ENCODE peak calls at places on chromosomes 13 and 19, in ten cellular contexts. R is NCI-H2107; X is CD4-positive, alpha-beta T cell; Y is AG09319; I is stimulated activated CD8-positive, alpha-beta memory T cell treated with anti-CD3 and anti-CD28 coated beads, Interleukin-4, amount 100 ng/mL, for 48 hours; K is stimulated activated naive CD4-positive, alpha-beta T cell; T is iPS-NIHi11; J is A172; H is left cardiac atrium; W is T1000. F is an unnamed sample.

GRCh38 chr13:112509190-112509589 is 78.8 kb downstream of the TUBGCP3 start:
- DNase-seq in H (no peak), R (no peak), K (no peak), X (no peak), I (no peak), Y (no peak), J (no peak), T (no peak), W (no peak), F (no peak)

GRCh38 chr19:17473041-17473440 is 2.7 kb downstream of the SLC27A1 start:
- DNase-seq in K (no peak), R (no peak), T (no peak), X (no peak), H (no peak), W (no peak), J (peak), Y (no peak), I (no peak), F (no peak)

GRCh38 chr19:16623576-16623975 is 4.4 kb downstream of the MED26 start:
- DNase-seq in T (no peak), X (no peak), R (no peak), H (no peak), J (no peak), Y (no peak), K (no peak), I (no peak), W (no peak), F (no peak)

GRCh38 chr19:2982983-2983350 is 5.6 kb downstream of the TLE6 start:
- DNase-seq in I (no peak), R (peak), J (peak), T (no peak), K (no peak), H (peak), X (no peak), W (no peak), Y (peak), F (no peak)

GRCh38 chr13:97855570-97855970 is 97.9 kb upstream of the IPO5 start:
- DNase-seq in H (peak), X (no peak), W (peak), I (no peak), R (peak), Y (peak), T (peak), K (peak), J (peak), F (peak)

GRCh38 chr19:13803038-13803437 is 7.8 kb downstream of the ZSWIM4 start:
- DNase-seq in Y (no peak), H (no peak), X (no peak), I (no peak), T (no peak), J (no peak), K (no peak), R (no peak), W (no peak), F (no peak)

GRCh38 chr13:112233256-112233655 is 142.9 kb upstream of the SPACA7 start:
- DNase-seq in I (no peak), Y (no peak), H (no peak), J (no peak), R (no peak), T (no peak), X (no peak), K (no peak), W (no peak), F (no peak)

GRCh38 chr13:71870036-71870435 is 3.0 kb upstream of the DACH1 start:
- DNase-seq in J (no peak), W (no peak), K (no peak), Y (no peak), T (peak), H (no peak), R (no peak), X (no peak), I (no peak), F (no peak)

GRCh38 chr13:91702411-91702810 is 304.0 kb downstream of the GPC5 start:
- DNase-seq in K (no peak), H (no peak), Y (no peak), R (no peak), J (no peak), T (no peak), W (no peak), I (no peak), X (no peak), F (no peak)

GRCh38 chr19:47263169-47263560 is 6.8 kb downstream of the CCDC9 start:
- DNase-seq in W (no peak), X (no peak), K (no peak), H (no peak), R (no peak), Y (no peak), I (no peak), J (no peak), T (no peak), F (no peak)

GRCh38 chr19:19053508-19054314 is 10.1 kb upstream of the SLC25A42 start:
- DNase-seq in K (peak), T (peak), W (no peak), X (peak), I (peak), R (peak), J (peak), Y (no peak), H (peak), F (peak)

GRCh38 chr13:99960663-99961440 is 10.7 kb downstream of the ZIC5 start:
- DNase-seq in R (no peak), I (no peak), H (no peak), J (no peak), K (no peak), Y (no peak), W (no peak), T (no peak), X (no peak), F (no peak)

GRCh38 chr19:5893907-5894703 is 9.5 kb downstream of the NDUFA11 start:
- DNase-seq in I (no peak), T (peak), J (no peak), R (no peak), K (no peak), H (peak), Y (no peak), X (no peak), W (no peak), F (no peak)

GRCh38 chr19:33411621-33412180 is 38.2 kb downstream of the CEBPG start:
- DNase-seq in T (no peak), K (no peak), J (no peak), X (no peak), H (peak), R (no peak), I (no peak), Y (no peak), W (no peak), F (no peak)

GRCh38 chr13:112325941-112326645 is 50.1 kb upstream of the SPACA7 start:
- DNase-seq in W (no peak), J (peak), R (no peak), I (no peak), T (no peak), K (no peak), H (no peak), Y (no peak), X (no peak), F (no peak)

GRCh38 chr13:84940167-84940566 is 859.1 kb downstream of the SLITRK6 start:
- DNase-seq in K (no peak), Y (no peak), J (no peak), I (no peak), W (no peak), X (no peak), R (no peak), H (no peak), T (no peak), F (no peak)

GRCh38 chr13:80363890-80364503 is 23.1 kb upstream of the SPRY2 start:
- DNase-seq in W (no peak), K (no peak), H (no peak), J (peak), R (no peak), Y (no peak), X (no peak), T (no peak), I (no peak), F (peak)

GRCh38 chr13:46307554-46307953 is 79.5 kb downstream of the RUBCNL start:
- DNase-seq in T (no peak), I (no peak), R (no peak), J (no peak), Y (no peak), X (no peak), K (no peak), W (no peak), H (no peak), F (no peak)

GRCh38 chr19:29404951-29405727 is 120.7 kb upstream of the VSTM2B start:
- DNase-seq in I (no peak), T (peak), W (no peak), J (no peak), H (no peak), R (peak), X (no peak), Y (no peak), K (no peak), F (peak)

GRCh38 chr13:112740502-112741131 is 50.8 kb downstream of the ATP11A start:
- DNase-seq in W (peak), I (no peak), Y (peak), X (no peak), H (peak), R (peak), J (peak), T (no peak), K (no peak), F (peak)

GRCh38 chr19:13150919-13151604 is 851 bp downstream of the IER2 start:
- DNase-seq in J (no peak), X (no peak), K (peak), I (peak), W (no peak), Y (no peak), H (peak), T (no peak), R (no peak), F (peak)

GRCh38 chr19:3683405-3683865 is 16.8 kb downstream of the PIP5K1C start:
- DNase-seq in W (no peak), T (peak), K (no peak), H (no peak), R (no peak), Y (no peak), X (no peak), I (no peak), J (peak), F (peak)

GRCh38 chr13:44274838-44275237 is 98.8 kb upstream of the SERP2 start:
- DNase-seq in H (no peak), J (peak), T (no peak), Y (no peak), I (peak), K (peak), R (no peak), W (no peak), X (no peak), F (no peak)

GRCh38 chr19:46015080-46015960 is 7.5 kb downstream of the PGLYRP1 start:
- DNase-seq in X (peak), K (peak), W (no peak), R (peak), H (peak), I (peak), T (peak), J (no peak), Y (no peak), F (peak)

GRCh38 chr13:49082653-49083536 is 107.2 kb downstream of the FNDC3A start:
- DNase-seq in R (no peak), X (no peak), Y (peak), I (no peak), K (no peak), J (no peak), H (no peak), W (no peak), T (no peak), F (no peak)

GRCh38 chr13:29022968-29023367 is 202.8 kb downstream of the MTUS2 start:
- DNase-seq in R (no peak), W (no peak), J (no peak), T (no peak), I (no peak), K (no peak), Y (no peak), H (no peak), X (no peak), F (no peak)

GRCh38 chr13:75236774-75237173 is 245.2 kb downstream of the TBC1D4 start:
- DNase-seq in Y (no peak), T (no peak), J (peak), X (no peak), H (no peak), I (no peak), K (no peak), R (no peak), W (no peak), F (no peak)

GRCh38 chr19:18362934-18363542 is 22.6 kb downstream of the PGPEP1 start:
- DNase-seq in Y (no peak), J (no peak), W (no peak), X (no peak), K (no peak), T (no peak), R (no peak), H (no peak), I (no peak), F (no peak)

GRCh38 chr13:113900646-113901045 is 36.8 kb upstream of the GAS6 start:
- DNase-seq in K (no peak), Y (no peak), H (no peak), J (no peak), W (no peak), R (no peak), X (no peak), T (no peak), I (peak), F (no peak)

GRCh38 chr19:6719992-6720368 is 470 bp downstream of the C3 start:
- DNase-seq in K (no peak), R (no peak), J (no peak), T (no peak), I (no peak), W (no peak), Y (no peak), H (no peak), X (no peak), F (no peak)

GRCh38 chr13:102620512-102620911 is 23.7 kb downstream of the TPP2 start:
- DNase-seq in I (no peak), Y (no peak), J (no peak), R (no peak), H (no peak), K (no peak), X (no peak), W (no peak), T (no peak), F (no peak)

GRCh38 chr13:50069255-50069654 is 54.0 kb downstream of the KCNRG start:
- DNase-seq in I (no peak), X (no peak), Y (no peak), W (no peak), K (no peak), R (no peak), J (no peak), T (no peak), H (no peak), F (no peak)

GRCh38 chr19:39390460-39390758 is 497 bp downstream of the PAF1 start:
- DNase-seq in Y (no peak), I (no peak), H (no peak), X (peak), K (no peak), T (no peak), J (peak), W (no peak), R (no peak), F (no peak)

GRCh38 chr13:58080806-58081205 is 449.3 kb downstream of the PCDH17 start:
- DNase-seq in Y (no peak), I (no peak), H (no peak), T (no peak), R (no peak), K (no peak), J (no peak), X (no peak), W (no peak), F (no peak)

GRCh38 chr13:71274923-71275593 is 591.9 kb downstream of the DACH1 start:
- DNase-seq in R (no peak), K (no peak), I (no peak), J (no peak), T (no peak), H (no peak), Y (no peak), X (no peak), W (no peak), F (no peak)

GRCh38 chr13:29763426-29764180 is 86.8 kb downstream of the UBL3 start:
- DNase-seq in H (no peak), T (no peak), W (no peak), J (no peak), K (no peak), R (no peak), X (no peak), Y (no peak), I (no peak), F (no peak)

GRCh38 chr13:112711528-112712265 is 21.9 kb downstream of the ATP11A start:
- DNase-seq in R (no peak), X (no peak), Y (peak), I (no peak), T (peak), K (no peak), J (peak), W (peak), H (peak), F (peak)

GRCh38 chr19:41990028-41990427 is 4.0 kb downstream of the ATP1A3 start:
- DNase-seq in J (no peak), I (no peak), K (no peak), R (no peak), T (no peak), W (no peak), X (no peak), Y (no peak), H (no peak), F (no peak)

F was measured in ELF-1.